ENCODE peak calls at places on chromosomes 6 and 20, in nine cellular contexts. J, V, A, U, I, O, R, B and Y are unnamed samples.

GRCh38 chr6:5622276-5623005 is 361.1 kb downstream of the FARS2 start:
- DNase-seq in R (no peak), I (no peak), V (no peak), B (no peak), A (no peak), J (no peak), O (no peak), U (no peak), Y (no peak)

GRCh38 chr6:163872335-163872734 is 457.8 kb downstream of the QKI start:
- DNase-seq in B (no peak), V (peak; percentile 80), J (no peak), A (no peak), U (no peak), R (no peak), O (no peak), I (no peak), Y (no peak)

GRCh38 chr20:36313936-36314335 is 7.8 kb downstream of the DLGAP4 start:
- DNase-seq in B (no peak), I (no peak), V (no peak), R (no peak), A (no peak), O (no peak), J (no peak), U (no peak), Y (no peak)

GRCh38 chr20:19408971-19409370 is 196.5 kb downstream of the SLC24A3 start:
- DNase-seq in O (no peak), R (no peak), U (no peak), A (no peak), B (no peak), V (peak; percentile 10), J (no peak), I (no peak), Y (no peak)

GRCh38 chr6:165218816-165219215 is 90.6 kb downstream of the C6orf118 start:
- DNase-seq in I (no peak), B (no peak), R (no peak), A (no peak), U (no peak), J (no peak), V (peak; percentile 21), O (no peak), Y (no peak)

GRCh38 chr6:74768120-74768519 is 437.7 kb downstream of the COL12A1 start:
- DNase-seq in B (no peak), O (no peak), U (no peak), J (no peak), I (no peak), R (no peak), A (no peak), V (no peak), Y (no peak)

GRCh38 chr20:40489886-40490285 is 199.2 kb downstream of the MAFB start:
- DNase-seq in J (no peak), V (peak; percentile 94), U (no peak), R (no peak), B (no peak), I (no peak), O (no peak), A (no peak), Y (no peak)

GRCh38 chr20:40449974-40450616 is 238.9 kb downstream of the MAFB start:
- DNase-seq in O (no peak), V (peak; percentile 62), J (no peak), I (no peak), R (no peak), U (no peak), B (no peak), A (no peak), Y (no peak)